ENCODE peak calls at places on chromosomes 5 and 9, in six cellular contexts. O is GM23338, Y is PC-3, K is HCT116, G is keratinocyte, Q is SK-N-MC. S is an unnamed sample.

GRCh38 chr5:137250421-137250820 is 248.7 kb downstream of the SPOCK1 start:
- DNase-seq in O (no peak), Y (no peak), K (no peak), G (no peak), Q (no peak), S (no peak)

GRCh38 chr5:64516216-64516615 is 10.4 kb downstream of the RGS7BP start:
- DNase-seq in O (no peak), Y (no peak), K (no peak), G (no peak), Q (no peak), S (no peak)

GRCh38 chr9:128150594-128151342 is 1.5 kb downstream of the LCN2 start:
- DNase-seq in O (peak; percentile 91), Y (no peak), K (peak; percentile 10), G (no peak), Q (no peak), S (no peak)

GRCh38 chr9:89841456-89841855 is 236.6 kb downstream of the GADD45G start:
- DNase-seq in O (no peak), Y (no peak), K (no peak), G (no peak), Q (no peak), S (no peak)

GRCh38 chr5:127985811-127986325 is 97.7 kb upstream of the SLC12A2 start:
- DNase-seq in O (no peak), Y (no peak), K (no peak), G (no peak), Q (no peak), S (no peak)

GRCh38 chr5:63439537-63439936 is 522.7 kb downstream of the HTR1A start:
- DNase-seq in O (peak; percentile 36), Y (peak; percentile 6), K (no peak), G (no peak), Q (no peak), S (no peak)

GRCh38 chr5:55343609-55344008 is 35.8 kb downstream of the MTREX start:
- DNase-seq in O (no peak), Y (no peak), K (no peak), G (no peak), Q (no peak), S (no peak)

GRCh38 chr5:141272906-141273305 is 27.7 kb downstream of the PCDHB15 start:
- DNase-seq in O (peak; percentile 65), Y (no peak), K (no peak), G (no peak), Q (no peak), S (peak; percentile 5)

GRCh38 chr5:176614805-176615478 is 5.0 kb upstream of the GPRIN1 start:
- DNase-seq in O (no peak), Y (peak; percentile 79), K (no peak), G (no peak), Q (no peak), S (no peak)

GRCh38 chr5:74389531-74390305 is 250.8 kb downstream of the ENC1 start:
- DNase-seq in O (no peak), Y (peak; percentile 11), K (no peak), G (no peak), Q (no peak), S (no peak)

GRCh38 chr5:74310386-74310785 is 330.1 kb downstream of the ENC1 start:
- DNase-seq in O (no peak), Y (peak; percentile 50), K (no peak), G (no peak), Q (no peak), S (no peak)

GRCh38 chr9:127944586-127945218 is 7.0 kb upstream of the DPM2 start:
- DNase-seq in O (no peak), Y (no peak), K (no peak), G (no peak), Q (no peak), S (no peak)

GRCh38 chr5:17079562-17079961 is 137.9 kb upstream of the BASP1 start:
- DNase-seq in O (no peak), Y (no peak), K (no peak), G (no peak), Q (no peak), S (no peak)

GRCh38 chr9:19375536-19375935 is 4.5 kb downstream of the RPS6 start:
- DNase-seq in O (no peak), Y (no peak), K (no peak), G (no peak), Q (no peak), S (no peak)

GRCh38 chr5:142322747-142323479 is 1.9 kb downstream of the SPRY4 start:
- DNase-seq in O (no peak), Y (peak; percentile 20), K (no peak), G (no peak), Q (peak; percentile 71), S (no peak)

GRCh38 chr9:18236336-18236735 is 237.6 kb upstream of the ADAMTSL1 start:
- DNase-seq in O (no peak), Y (no peak), K (no peak), G (no peak), Q (no peak), S (no peak)

DNA sequence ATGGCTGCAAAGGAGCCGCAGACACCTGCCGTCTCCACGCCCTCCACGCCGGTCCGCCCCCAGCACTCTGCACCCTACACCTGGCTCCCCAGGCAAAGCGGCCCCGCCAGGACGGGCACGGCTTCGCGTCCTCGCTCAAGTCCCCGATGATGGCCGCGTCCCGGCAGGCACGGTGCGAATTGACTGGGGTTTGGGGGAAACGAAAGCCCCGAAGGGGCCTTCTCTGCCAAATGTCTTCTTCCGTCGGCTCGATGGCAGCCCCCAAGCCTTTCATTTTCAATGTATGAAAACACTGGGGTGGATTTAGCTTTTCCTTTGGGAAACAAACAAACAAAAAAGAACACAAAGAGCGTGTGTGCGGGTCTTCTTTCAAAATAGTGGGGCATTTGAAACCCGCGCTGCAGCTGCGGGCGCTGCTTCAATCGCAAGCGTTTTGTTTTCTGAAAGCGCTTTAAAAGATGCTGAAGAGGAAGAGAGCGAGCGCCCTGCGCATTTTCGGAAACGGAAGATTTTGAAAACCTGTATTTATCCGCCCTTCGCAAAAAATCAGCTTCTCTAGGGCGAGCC is 160.0 kb downstream of the RMI1 start:
- DNase-seq in O (peak; percentile 76), Y (no peak), K (no peak), G (no peak), Q (no peak), S (no peak)
- TF ChIP-seq EZH2 in O (no peak), Y (peak; percentile 85), K (no peak), G (peak; percentile 52), Q (no peak), S (no peak)

DNA sequence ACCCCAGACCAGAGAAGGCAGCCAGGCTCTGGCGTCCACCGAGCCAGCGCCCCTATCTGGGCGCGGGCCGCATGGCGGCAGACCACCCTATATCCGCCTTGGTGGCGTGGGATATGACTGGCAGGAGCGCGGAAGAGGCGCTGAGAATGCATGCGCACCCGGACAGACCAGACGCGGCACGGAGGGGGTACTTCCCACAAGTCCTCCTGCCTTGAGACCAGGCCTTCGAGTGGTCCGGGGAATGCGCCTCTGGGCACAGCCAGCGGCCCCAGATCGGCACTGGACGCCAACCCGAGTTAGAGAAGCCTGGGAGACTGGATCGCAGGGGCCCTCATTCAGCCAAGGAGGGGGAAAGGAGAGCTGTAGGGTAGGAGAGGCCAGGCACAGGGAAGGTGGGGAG is 2.5 kb upstream of the LMX1B start:
- DNase-seq in O (no peak), Y (no peak), K (no peak), G (no peak), Q (no peak), S (no peak)
- TF ChIP-seq EZH2 in O (peak; percentile 66), Y (no peak), K (no peak), G (no peak), Q (no peak), S (no peak)

GRCh38 chr9:77015291-77016048 is 4.0 kb upstream of the FOXB2 start:
- DNase-seq in O (peak; percentile 57), Y (no peak), K (no peak), G (no peak), Q (no peak), S (no peak)

GRCh38 chr9:77014597-77015263 is 4.7 kb upstream of the FOXB2 start:
- DNase-seq in O (peak; percentile 71), Y (no peak), K (no peak), G (no peak), Q (no peak), S (no peak)

GRCh38 chr9:77013186-77013931 is 6.1 kb upstream of the FOXB2 start:
- DNase-seq in O (no peak), Y (no peak), K (no peak), G (no peak), Q (no peak), S (no peak)

GRCh38 chr9:77011973-77012817 is 7.3 kb upstream of the FOXB2 start:
- DNase-seq in O (peak; percentile 92), Y (peak; percentile 17), K (peak; percentile 38), G (no peak), Q (no peak), S (peak; percentile 22)

DNA sequence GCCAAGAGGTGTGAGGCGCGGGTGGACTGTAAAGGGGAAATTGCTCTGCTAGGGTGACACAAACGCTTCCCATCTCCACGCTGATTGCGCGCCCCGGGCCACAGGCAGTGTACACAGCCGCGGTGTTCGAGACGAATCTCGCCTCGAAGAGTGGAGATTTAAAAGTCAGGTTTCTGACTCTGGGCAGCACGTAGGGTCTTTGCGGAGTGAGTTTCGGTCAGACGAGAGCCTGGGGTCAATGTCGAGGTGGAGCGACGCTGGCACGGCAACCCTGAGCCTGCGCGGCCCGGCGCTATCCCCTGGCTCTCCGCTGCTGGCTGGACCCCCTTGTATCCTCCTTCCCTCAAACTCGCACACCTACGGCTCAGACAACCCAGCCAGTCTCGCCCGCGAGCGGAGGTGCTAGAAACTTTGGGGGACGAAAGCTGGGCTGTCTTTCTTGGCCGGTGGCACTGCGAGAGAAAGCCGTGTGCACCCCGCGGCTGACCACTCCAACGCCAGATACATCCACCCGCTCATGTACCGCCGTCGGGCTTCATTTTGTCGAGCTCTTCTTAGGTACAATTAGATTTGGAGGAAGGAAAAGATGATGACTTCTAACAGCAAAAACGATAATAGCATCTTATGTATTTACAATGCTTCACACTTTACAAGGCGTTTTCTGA is 5.4 kb upstream of the FOXB2 start:
- DNase-seq in O (peak; percentile 62), Y (no peak), K (no peak), G (no peak), Q (no peak), S (no peak)
- TF ChIP-seq EZH2 in O (peak; percentile 93), Y (no peak), K (no peak), G (peak; percentile 70), Q (no peak), S (no peak)

GRCh38 chr9:133735415-133735775 is 2.8 kb downstream of the SARDH start:
- DNase-seq in O (no peak), Y (no peak), K (no peak), G (no peak), Q (no peak), S (no peak)
- TF ChIP-seq EZH2 in O (no peak), Y (no peak), K (no peak), G (no peak), Q (no peak), S (no peak)

GRCh38 chr9:129436751-129437625 is 183.9 kb downstream of the C9orf50 start:
- DNase-seq in O (no peak), Y (peak; percentile 21), K (no peak), G (no peak), Q (no peak), S (no peak)

GRCh38 chr9:129439242-129439641 is 181.7 kb downstream of the C9orf50 start:
- DNase-seq in O (no peak), Y (no peak), K (no peak), G (no peak), Q (no peak), S (no peak)

GRCh38 chr9:129435996-129436676 is 184.8 kb downstream of the C9orf50 start:
- DNase-seq in O (no peak), Y (no peak), K (no peak), G (no peak), Q (no peak), S (no peak)

GRCh38 chr9:129435272-129435671 is 185.6 kb downstream of the C9orf50 start:
- DNase-seq in O (no peak), Y (no peak), K (no peak), G (no peak), Q (no peak), S (no peak)

GRCh38 chr9:129437626-129438323 is 183.1 kb downstream of the C9orf50 start:
- DNase-seq in O (no peak), Y (no peak), K (no peak), G (no peak), Q (no peak), S (no peak)
- TF ChIP-seq EZH2 in O (no peak), Y (no peak), K (no peak), G (peak; percentile 92), Q (no peak), S (no peak)